ENCODE peak calls at places on chromosomes 4 and X, in four cellular contexts. G is BJ, V is fibroblast of lung, Z is right lobe of liver. C is an unnamed sample.

GRCh38 chr4:17721496-17722360 is 59.7 kb downstream of the FAM184B start:
- DNase-seq in Z (no peak), V (no peak), G (no peak), C (peak; percentile 53)

GRCh38 chr4:79403356-79403755 is 4.7 kb downstream of the GK2 start:
- DNase-seq in G (no peak), V (no peak), Z (no peak), C (no peak)

GRCh38 chr4:64821612-64822011 is 412.4 kb upstream of the TECRL start:
- DNase-seq in V (no peak), Z (no peak), G (no peak), C (no peak)

GRCh38 chr4:56314207-56314915 is 72.9 kb downstream of the AASDH start:
- DNase-seq in Z (no peak), G (no peak), V (no peak), C (no peak)

GRCh38 chr4:87120411-87121162 is 99.8 kb downstream of the KLHL8 start:
- DNase-seq in V (peak; percentile 82), G (no peak), Z (peak; percentile 80), C (peak; percentile 80)

GRCh38 chr4:143308377-143308776 is 28.3 kb upstream of the GAB1 start:
- DNase-seq in G (no peak), V (no peak), Z (no peak), C (no peak)

GRCh38 chr4:26298198-26298950 is 22.4 kb upstream of the RBPJ start:
- DNase-seq in G (peak; percentile 27), Z (no peak), V (peak; percentile 81), C (peak; percentile 67)

GRCh38 chr4:77293426-77293825 is 136.4 kb downstream of the CCNG2 start:
- DNase-seq in V (no peak), G (no peak), Z (no peak), C (no peak)

GRCh38 chrX:3262906-3263305 is 83.5 kb downstream of the MXRA5 start:
- DNase-seq in V (peak; percentile 85), G (peak; percentile 67), Z (no peak), C (peak; percentile 91)

GRCh38 chr4:42761804-42762203 is 104.9 kb upstream of the ATP8A1 start:
- DNase-seq in Z (no peak), G (no peak), V (no peak), C (no peak)
- TF ChIP-seq CTCF in Z (no peak), G (no peak), V (no peak), C (no peak)

DNA sequence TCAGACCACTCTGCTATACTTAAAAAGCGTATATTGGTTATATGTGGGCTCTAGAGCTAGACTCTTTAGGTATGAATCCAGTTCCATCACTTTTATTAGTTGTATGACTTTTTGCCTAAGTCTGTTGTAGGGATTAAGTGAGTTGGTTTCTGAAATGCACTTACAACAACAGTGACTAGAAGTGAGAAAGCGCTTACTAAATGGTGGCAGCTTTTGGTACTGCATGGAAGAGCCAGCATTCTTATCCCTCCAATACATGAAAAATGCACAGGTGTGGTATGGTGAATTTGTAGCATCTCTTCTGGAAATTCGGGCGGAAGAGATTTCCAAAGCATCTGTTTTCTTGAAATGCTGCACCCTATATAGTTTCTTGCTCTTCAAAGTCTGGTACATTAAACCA is 117.1 kb downstream of the SPANXA1 start:
- DNase-seq in V (no peak), G (no peak), Z (no peak), C (peak; percentile 6)
- TF ChIP-seq CTCF in V (no peak), G (no peak), Z (peak; percentile 20), C (peak; percentile 14)

GRCh38 chrX:154029439-154029838 is 9.7 kb upstream of the IRAK1 start:
- DNase-seq in G (no peak), V (no peak), Z (no peak), C (no peak)
- TF ChIP-seq CTCF in G (no peak), V (no peak), Z (no peak), C (no peak)

GRCh38 chr4:169012049-169012448 is 2.0 kb upstream of the CBR4 start:
- DNase-seq in V (no peak), G (no peak), Z (no peak), C (no peak)
- TF ChIP-seq CTCF in V (no peak), G (no peak), Z (no peak), C (no peak)

DNA sequence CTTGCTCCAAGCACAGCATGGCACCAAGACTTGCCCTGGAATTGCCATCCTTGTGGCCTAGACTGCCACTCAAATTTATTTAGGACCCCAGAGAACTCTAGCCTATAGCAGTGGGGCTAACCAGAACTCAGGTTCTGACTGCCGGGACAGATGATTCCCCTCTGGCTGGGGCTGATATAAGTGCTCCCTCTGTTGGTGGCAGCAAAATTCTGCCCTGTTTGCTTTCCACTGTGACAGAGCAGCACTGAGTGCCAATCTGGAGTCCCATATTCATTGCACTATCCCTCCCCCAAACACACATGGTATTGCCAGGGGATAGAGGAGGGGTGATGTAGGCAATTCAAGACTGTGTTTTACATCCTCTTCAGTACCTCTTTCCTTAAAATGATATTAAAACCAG is 1081.9 kb downstream of the FAT4 start:
- DNase-seq in G (no peak), Z (no peak), V (no peak), C (no peak)
- TF ChIP-seq CTCF in G (no peak), Z (no peak), V (no peak), C (no peak)

C was measured in fibroblast of mammary gland.